ENCODE peak calls at places on chromosomes 4 and X, in seven cellular contexts. M is GM12878, S is SK-N-SH, I is A549, B is HepG2, X is H1, Q is K562. N is an unnamed sample.

GRCh38 chr4:89899157-89899556 is 4.5 kb downstream of the MMRN1 start:
- DNase-seq in B (no peak), S (no peak), Q (no peak), X (no peak), M (no peak), I (no peak), N (no peak)

GRCh38 chr4:68346461-68346860 is 3.4 kb downstream of the YTHDC1 start:
- DNase-seq in B (peak; percentile 49), M (no peak), S (no peak), X (no peak), Q (no peak), I (peak; percentile 27), N (no peak)

GRCh38 chr4:140861359-140862181 is 105.4 kb upstream of the TBC1D9 start:
- DNase-seq in I (peak; percentile 34), M (peak; percentile 17), X (peak; percentile 36), S (peak; percentile 47), Q (peak; percentile 38), B (peak; percentile 60), N (peak; percentile 91)

GRCh38 chr4:139555705-139556070 is 331 bp downstream of the SETD7 start:
- DNase-seq in Q (peak; percentile 25), X (no peak), M (no peak), B (no peak), S (peak; percentile 73), I (no peak), N (no peak)

GRCh38 chrX:135009838-135010237 is 12.5 kb downstream of the RTL8B start:
- DNase-seq in M (no peak), S (no peak), B (no peak), I (no peak), Q (no peak), X (no peak), N (no peak)

GRCh38 chr4:41069838-41070237 is 144.5 kb downstream of the APBB2 start:
- DNase-seq in I (no peak), B (no peak), S (no peak), Q (no peak), X (no peak), M (no peak), N (no peak)

GRCh38 chr4:41154814-41155177 is 59.5 kb downstream of the APBB2 start:
- DNase-seq in I (no peak), B (no peak), X (no peak), S (no peak), Q (no peak), M (no peak), N (no peak)

GRCh38 chr4:161642708-161643107 is 521.1 kb downstream of the FSTL5 start:
- DNase-seq in Q (no peak), X (no peak), B (no peak), S (peak; percentile 1), M (no peak), I (no peak), N (no peak)

GRCh38 chr4:20288047-20288650 is 36.4 kb downstream of the SLIT2 start:
- DNase-seq in Q (no peak), B (no peak), I (no peak), M (no peak), X (no peak), S (no peak), N (no peak)

GRCh38 chr4:1375051-1375721 is 28.2 kb downstream of the UVSSA start:
- DNase-seq in B (no peak), S (no peak), Q (no peak), M (no peak), X (no peak), I (no peak), N (no peak)

GRCh38 chrX:7073336-7073735 is 74.2 kb upstream of the STS start:
- DNase-seq in S (no peak), M (no peak), B (no peak), I (no peak), X (no peak), Q (no peak), N (no peak)

GRCh38 chr4:149980941-149981340 is 97.3 kb upstream of the DCLK2 start:
- DNase-seq in X (peak; percentile 13), B (peak; percentile 26), M (no peak), I (peak; percentile 25), S (peak; percentile 26), Q (peak; percentile 42), N (peak; percentile 65)

GRCh38 chr4:99219072-99219471 is at the start of gene ADH6:
- DNase-seq in X (no peak), M (no peak), S (no peak), Q (no peak), B (peak; percentile 90), I (no peak), N (no peak)

GRCh38 chr4:168655182-168655581 is 158.3 kb downstream of the PALLD start:
- DNase-seq in B (no peak), X (no peak), Q (no peak), I (no peak), M (no peak), S (no peak), N (no peak)
- TF ChIP-seq RFX5 in B (no peak), X (no peak), Q (no peak), I (no peak), M (no peak), S (no peak), N (no peak)

DNA sequence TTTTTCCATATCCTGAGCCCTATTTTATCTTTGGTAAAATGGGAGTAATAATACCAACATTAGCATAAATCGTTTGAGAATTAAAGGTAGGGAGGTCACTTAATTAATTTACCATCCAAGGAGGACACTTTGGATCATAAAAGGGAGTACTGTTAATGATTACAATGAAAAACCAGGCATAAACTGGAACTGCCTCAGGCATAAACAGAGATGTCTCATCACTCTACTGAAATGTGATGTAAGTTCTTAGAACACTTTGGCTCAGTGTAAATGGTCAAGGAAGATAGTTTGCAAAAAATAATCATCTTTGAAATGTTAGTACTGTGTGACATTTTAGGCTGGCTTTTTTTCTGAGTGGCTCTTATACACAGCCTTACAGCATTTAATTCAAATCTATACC is 268.7 kb downstream of the SLC39A8 start:
- DNase-seq in M (no peak), I (no peak), B (no peak), S (no peak), Q (no peak), X (no peak), N (no peak)
- TF ChIP-seq RFX5 in M (no peak), I (no peak), B (no peak), S (no peak), Q (no peak), X (no peak), N (no peak)

DNA sequence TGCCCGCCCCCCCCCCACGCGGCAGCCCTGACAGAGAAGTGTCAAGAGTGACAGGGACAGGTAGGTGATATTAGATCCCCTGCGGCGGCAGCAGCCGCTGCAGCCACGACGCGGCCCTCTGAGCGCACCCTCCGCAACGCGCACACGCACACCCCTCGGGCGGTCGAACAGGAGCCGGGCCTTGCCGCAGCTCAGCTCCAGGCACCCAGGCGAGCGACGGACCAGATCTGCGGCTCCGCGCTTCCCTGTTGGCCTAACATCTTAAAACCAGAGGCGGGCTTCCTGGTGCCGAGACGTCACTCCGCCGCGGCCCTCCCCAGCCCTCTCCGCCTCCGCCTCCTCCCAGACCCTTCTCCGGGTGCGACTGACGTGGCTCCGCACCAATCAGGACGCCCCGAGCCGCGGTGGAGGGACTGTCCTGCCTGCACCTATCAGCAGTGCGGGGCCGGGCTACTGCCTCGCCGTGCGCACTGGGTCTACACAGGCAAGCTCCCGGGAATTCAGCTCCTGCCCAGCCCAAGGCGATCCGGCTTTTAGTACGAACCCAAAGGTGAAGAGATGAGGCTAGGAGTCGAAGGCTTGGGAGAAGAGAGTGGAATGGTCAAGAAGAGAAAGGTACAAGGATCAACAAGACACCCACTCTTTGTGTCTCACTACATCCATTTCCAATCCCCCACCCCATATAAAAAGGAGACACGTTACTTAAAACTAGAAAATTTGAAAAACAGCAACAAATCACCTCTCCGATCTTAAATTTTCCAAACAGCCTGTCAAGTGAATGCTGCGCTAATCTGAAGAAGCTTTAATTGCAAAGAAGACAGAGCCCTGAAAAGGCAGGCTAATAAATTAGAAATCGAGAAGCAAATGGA is at the start of gene PITX2:
- DNase-seq in B (no peak), Q (peak; percentile 46), I (no peak), M (no peak), X (peak; percentile 97), S (peak; percentile 89), N (peak; percentile 95)
- TF ChIP-seq RFX5 in B (no peak), Q (no peak), I (no peak), M (no peak), X (no peak), S (no peak), N (no peak)

GRCh38 chrX:8868906-8869305 is 67.7 kb upstream of the FAM9A start:
- DNase-seq in X (no peak), B (no peak), I (no peak), S (no peak), M (no peak), Q (no peak), N (peak; percentile 46)
- TF ChIP-seq RFX5 in X (no peak), B (no peak), I (no peak), S (no peak), M (no peak), Q (no peak), N (no peak)

GRCh38 chrX:27555514-27555913 is 34.6 kb upstream of the DCAF8L2 start:
- DNase-seq in Q (no peak), I (peak; percentile 4), S (peak; percentile 11), M (no peak), B (peak; percentile 41), X (no peak), N (peak; percentile 40)
- TF ChIP-seq RFX5 in Q (no peak), I (no peak), S (no peak), M (no peak), B (no peak), X (no peak), N (no peak)

GRCh38 chr4:110527156-110527555 is 51.2 kb downstream of the ENPEP start:
- DNase-seq in I (no peak), X (no peak), M (no peak), B (no peak), Q (no peak), S (no peak), N (no peak)
- TF ChIP-seq RFX5 in I (no peak), X (no peak), M (no peak), B (no peak), Q (no peak), S (no peak), N (no peak)

GRCh38 chr4:39469429-39470077 is 10.7 kb downstream of the LIAS start:
- DNase-seq in I (peak; percentile 41), M (peak; percentile 48), B (peak; percentile 89), Q (peak; percentile 46), S (peak; percentile 62), X (no peak), N (peak; percentile 87)

GRCh38 chr4:39470402-39470801 is 11.5 kb downstream of the LIAS start:
- DNase-seq in S (no peak), X (no peak), B (peak; percentile 49), I (no peak), M (no peak), Q (no peak), N (no peak)

GRCh38 chr4:39466747-39467146 is 7.9 kb downstream of the LIAS start:
- DNase-seq in B (no peak), M (no peak), S (no peak), Q (no peak), I (no peak), X (no peak), N (peak; percentile 73)

GRCh38 chr4:39467470-39467869 is 8.6 kb downstream of the LIAS start:
- DNase-seq in Q (no peak), I (no peak), M (no peak), S (no peak), B (peak; percentile 64), X (no peak), N (no peak)

GRCh38 chr4:39464886-39465501 is 6.1 kb downstream of the LIAS start:
- DNase-seq in M (no peak), Q (peak; percentile 51), X (no peak), B (no peak), I (peak; percentile 62), S (peak; percentile 81), N (peak; percentile 92)
- TF ChIP-seq RFX5 in M (no peak), Q (no peak), X (no peak), B (no peak), I (no peak), S (no peak), N (no peak)

N was measured in IMR-90.